ENCODE peak calls at places on chromosomes 5 and 9, in seven cellular contexts. Z is activated CD8-positive, alpha-beta memory T cell treated with anti-CD3 and anti-CD28 coated beads, Interleukin-2, amount 50 U/mL, for 4 hours; R is T-helper 1 cell; L is NCI-H1048; P is B cell; E is HT1080; K is ELR. X is an unnamed sample.

GRCh38 chr9:70111641-70112236 is 68.1 kb downstream of the MAMDC2 start:
- DNase-seq in E (peak; percentile 89), L (no peak), Z (no peak), K (peak; percentile 65), P (no peak), R (no peak), X (no peak)

GRCh38 chr5:111984044-111984443 is 227.1 kb upstream of the NREP start:
- DNase-seq in P (no peak), K (peak; percentile 78), E (peak; percentile 84), L (no peak), R (no peak), Z (no peak), X (peak; percentile 57)

GRCh38 chr9:82168585-82168984 is 180.0 kb downstream of the SPATA31D1 start:
- DNase-seq in E (peak; percentile 52), L (no peak), P (no peak), R (no peak), K (no peak), Z (no peak), X (no peak)

GRCh38 chr5:135391123-135391868 is 7.7 kb downstream of the MACROH2A1 start:
- DNase-seq in L (no peak), R (no peak), Z (no peak), P (no peak), E (peak; percentile 85), K (peak; percentile 86), X (no peak)

GRCh38 chr5:173234129-173234793 is 745 bp downstream of the NKX2-5 start:
- DNase-seq in E (peak; percentile 15), L (no peak), P (no peak), Z (no peak), K (no peak), R (no peak), X (peak; percentile 30)

GRCh38 chr5:132104561-132104960 is 31.0 kb downstream of the CSF2 start:
- DNase-seq in P (no peak), L (no peak), K (peak; percentile 62), Z (no peak), E (no peak), R (no peak), X (no peak)

GRCh38 chr5:104412649-104413240 is 850.2 kb upstream of the NUDT12 start:
- DNase-seq in E (peak; percentile 40), L (no peak), Z (no peak), R (no peak), P (no peak), K (peak; percentile 23), X (peak; percentile 9)

GRCh38 chr5:77262685-77263084 is 52.2 kb downstream of the PDE8B start:
- DNase-seq in R (peak; percentile 24), L (no peak), P (no peak), Z (no peak), K (no peak), E (no peak), X (no peak)

GRCh38 chr5:133398646-133399081 is 213.7 kb downstream of the FSTL4 start:
- DNase-seq in Z (no peak), R (peak; percentile 25), E (no peak), P (no peak), K (no peak), L (no peak), X (peak; percentile 68)

GRCh38 chr5:92374859-92375258 is 991.7 kb upstream of the ARRDC3 start:
- DNase-seq in E (no peak), L (no peak), K (no peak), R (no peak), Z (no peak), P (no peak), X (no peak)

GRCh38 chr9:120982851-120983250 is 56.3 kb upstream of the TRAF1 start:
- DNase-seq in L (no peak), Z (no peak), P (no peak), K (peak; percentile 40), E (no peak), R (no peak), X (no peak)

GRCh38 chr5:141876628-141877477 is 1.4 kb downstream of the PCDH1 start:
- DNase-seq in L (no peak), P (no peak), E (no peak), K (no peak), R (peak; percentile 12), Z (no peak), X (no peak)

GRCh38 chr5:150515446-150515845 is 7.5 kb downstream of the NDST1 start:
- DNase-seq in K (peak; percentile 76), R (no peak), L (no peak), E (peak; percentile 58), P (no peak), Z (no peak), X (no peak)

GRCh38 chr5:26482817-26483375 is 555.5 kb downstream of the CDH9 start:
- DNase-seq in L (no peak), P (no peak), K (peak; percentile 38), E (peak; percentile 77), R (no peak), Z (no peak), X (peak; percentile 57)

GRCh38 chr5:124721336-124721735 is 25.1 kb downstream of the ZNF608 start:
- DNase-seq in L (no peak), P (no peak), K (no peak), R (no peak), E (no peak), Z (no peak), X (no peak)

GRCh38 chr5:96300986-96301385 is 132.1 kb downstream of the PCSK1 start:
- DNase-seq in P (no peak), K (no peak), L (no peak), R (no peak), E (no peak), Z (no peak), X (no peak)

GRCh38 chr5:177116631-177117373 is 16.8 kb upstream of the NSD1 start:
- DNase-seq in L (no peak), R (peak; percentile 87), P (peak; percentile 84), K (no peak), Z (peak; percentile 85), E (no peak), X (peak; percentile 80)

GRCh38 chr5:126988021-126988569 is 42.3 kb downstream of the MARCHF3 start:
- DNase-seq in K (no peak), L (no peak), E (no peak), R (peak; percentile 68), P (peak; percentile 69), Z (no peak), X (peak; percentile 64)

GRCh38 chr5:18975624-18976023 is 1012.4 kb downstream of the CDH18 start:
- DNase-seq in Z (no peak), E (peak; percentile 1), P (no peak), R (no peak), K (no peak), L (no peak), X (no peak)

GRCh38 chr5:93072831-93073459 is 508.1 kb downstream of the NR2F1-AS1 start:
- DNase-seq in P (no peak), K (peak; percentile 66), Z (no peak), E (peak; percentile 43), R (no peak), L (no peak), X (no peak)

GRCh38 chr9:33785914-33786313 is 9.4 kb upstream of the PRSS3 start:
- DNase-seq in Z (no peak), E (no peak), R (no peak), K (peak; percentile 45), L (no peak), P (no peak), X (no peak)

GRCh38 chr5:30183736-30184135 is 1009.8 kb upstream of the CDH6 start:
- DNase-seq in R (no peak), L (no peak), P (no peak), E (no peak), K (no peak), Z (no peak), X (no peak)

GRCh38 chr5:142866563-142867275 is 96.5 kb downstream of the ARHGAP26 start:
- DNase-seq in E (peak; percentile 71), L (peak; percentile 26), R (peak; percentile 71), P (peak; percentile 50), K (peak; percentile 79), Z (peak; percentile 34), X (peak; percentile 74)

GRCh38 chr9:34400275-34400674 is 23.6 kb upstream of the MYORG start:
- DNase-seq in P (no peak), Z (no peak), E (no peak), R (no peak), K (no peak), L (no peak), X (no peak)

GRCh38 chr9:100567856-100568255 is 10.0 kb upstream of the CAVIN4 start:
- DNase-seq in E (no peak), L (no peak), R (no peak), P (no peak), K (no peak), Z (no peak), X (no peak)

GRCh38 chr9:70403618-70404025 is 10.8 kb downstream of the KLF9 start:
- DNase-seq in E (no peak), R (no peak), P (no peak), Z (no peak), K (no peak), L (no peak), X (no peak)

GRCh38 chr9:74102702-74103101 is 394.4 kb upstream of the RORB start:
- DNase-seq in P (no peak), Z (no peak), L (no peak), K (no peak), R (no peak), E (no peak), X (no peak)

GRCh38 chr9:99433555-99433954 is 211.5 kb downstream of the SEC61B start:
- DNase-seq in K (peak; percentile 96), E (peak; percentile 95), Z (peak; percentile 45), R (peak; percentile 88), L (no peak), P (peak; percentile 70), X (peak; percentile 62)

GRCh38 chr5:107576736-107577440 is 93.8 kb downstream of the EFNA5 start:
- DNase-seq in L (no peak), Z (no peak), P (no peak), E (no peak), K (no peak), R (no peak), X (no peak)

GRCh38 chr5:20678814-20679298 is 690.9 kb upstream of the CDH18 start:
- DNase-seq in P (no peak), Z (no peak), K (peak; percentile 88), R (no peak), E (peak; percentile 90), L (no peak), X (no peak)

GRCh38 chr5:126100767-126101166 is 322.4 kb upstream of the GRAMD2B start:
- DNase-seq in R (no peak), K (peak; percentile 4), Z (no peak), P (no peak), E (no peak), L (no peak), X (no peak)

GRCh38 chr5:124103671-124104070 is 591.7 kb downstream of the CSNK1G3 start:
- DNase-seq in L (no peak), R (no peak), E (peak; percentile 31), K (peak; percentile 25), Z (no peak), P (no peak), X (no peak)

GRCh38 chr9:95721132-95721531 is 154.4 kb upstream of the ERCC6L2 start:
- DNase-seq in R (no peak), L (no peak), E (no peak), Z (no peak), K (no peak), P (no peak), X (no peak)

GRCh38 chr5:166991586-166991985 is 1299.9 kb upstream of the WWC1 start:
- DNase-seq in R (no peak), K (no peak), E (no peak), Z (no peak), P (no peak), L (no peak), X (no peak)